ENCODE peak calls at places on chromosomes 6 and 20, in ten cellular contexts. A is mucosa of descending colon; R is suprapubic skin; O is breast epithelium; V is mammary epithelial cell; E is H9; B is BE2C; H is heart right ventricle; Q is CD4-positive, alpha-beta memory T cell; Y is cardiac muscle cell. I is an unnamed sample. For H3K4me1, the result is how much of the 10 kb centered on the place peaks cover.

GRCh38 chr20:43988451-43988850 is 73.8 kb downstream of the TOX2 start:
- DNase-seq in A (no peak), R (peak), O (no peak), V (no peak), E (no peak), B (no peak), H (no peak), Q (no peak), Y (no peak), I (peak)

GRCh38 chr20:46946796-46947195 is 52.2 kb downstream of the EYA2 start:
- DNase-seq in A (no peak), R (no peak), O (no peak), V (no peak), E (no peak), B (no peak), H (no peak), Q (no peak), Y (peak), I (no peak)

GRCh38 chr6:121592261-121592935 is 157.0 kb downstream of the GJA1 start:
- DNase-seq in A (no peak), R (no peak), O (no peak), V (no peak), E (no peak), B (no peak), H (no peak), Q (no peak), Y (no peak), I (no peak)

GRCh38 chr20:48523191-48523757 is 304.5 kb downstream of the PREX1 start:
- DNase-seq in A (no peak), R (no peak), O (no peak), V (peak), E (peak), B (no peak), H (peak), Q (no peak), Y (peak), I (peak)

GRCh38 chr20:46040902-46041535 is 12.0 kb downstream of the SLC12A5 start:
- DNase-seq in A (peak), R (no peak), O (no peak), V (peak), E (peak), B (no peak), H (no peak), Q (no peak), Y (peak), I (peak)

GRCh38 chr20:36162272-36162966 is 7.9 kb downstream of the EPB41L1 start:
- DNase-seq in A (no peak), R (no peak), O (no peak), V (no peak), E (no peak), B (peak), H (no peak), Q (no peak), Y (no peak), I (no peak)

GRCh38 chr6:160102956-160103824 is 18.4 kb upstream of the SLC22A1 start:
- DNase-seq in A (no peak), R (no peak), O (no peak), V (no peak), E (peak), B (peak), H (no peak), Q (no peak), Y (peak), I (no peak)

GRCh38 chr6:16805190-16805860 is 44.1 kb upstream of the ATXN1 start:
- DNase-seq in A (no peak), R (no peak), O (no peak), V (peak), E (no peak), B (no peak), H (no peak), Q (no peak), Y (no peak), I (no peak)

GRCh38 chr20:57102160-57102559 is 164.3 kb downstream of the BMP7 start:
- DNase-seq in A (no peak), R (no peak), O (no peak), V (no peak), E (no peak), B (no peak), H (no peak), Q (no peak), Y (no peak), I (no peak)

GRCh38 chr6:47483516-47483852 is 5.9 kb downstream of the CD2AP start:
- DNase-seq in A (no peak), R (no peak), O (no peak), V (no peak), E (no peak), B (no peak), H (no peak), Q (no peak), Y (no peak), I (no peak)

GRCh38 chr6:127893541-127893940 is 7.3 kb downstream of the THEMIS start:
- DNase-seq in A (no peak), R (no peak), O (no peak), V (no peak), E (no peak), B (no peak), H (no peak), Q (peak), Y (no peak), I (no peak)

GRCh38 chr6:142781124-142781523 is 163.9 kb downstream of the HIVEP2 start:
- DNase-seq in A (no peak), R (no peak), O (no peak), V (no peak), E (no peak), B (no peak), H (no peak), Q (no peak), Y (peak), I (no peak)

GRCh38 chr20:31713312-31714049 is 9.2 kb downstream of the BCL2L1 start:
- DNase-seq in A (no peak), R (peak), O (no peak), V (peak), E (peak), B (no peak), H (peak), Q (no peak), Y (peak), I (peak)

GRCh38 chr20:478010-478948 is 15.9 kb upstream of the TBC1D20 start:
- DNase-seq in A (no peak), R (no peak), O (no peak), V (peak), E (no peak), B (no peak), H (no peak), Q (no peak), Y (peak), I (no peak)

GRCh38 chr6:64301307-64302236 is 666.0 kb downstream of the PHF3 start:
- DNase-seq in A (no peak), R (no peak), O (no peak), V (no peak), E (no peak), B (no peak), H (no peak), Q (no peak), Y (no peak), I (no peak)

GRCh38 chr20:8473459-8473858 is 341.4 kb downstream of the PLCB1 start:
- DNase-seq in A (no peak), R (no peak), O (no peak), V (no peak), E (no peak), B (no peak), H (peak), Q (no peak), Y (no peak), I (peak)

GRCh38 chr20:10427060-10427692 is 6.8 kb downstream of the MKKS start:
- DNase-seq in A (peak), R (no peak), O (no peak), V (peak), E (no peak), B (peak), H (peak), Q (peak), Y (peak), I (peak)

GRCh38 chr6:129812145-129812777 is 48.9 kb downstream of the TMEM244 start:
- DNase-seq in A (no peak), R (no peak), O (no peak), V (no peak), E (no peak), B (no peak), H (no peak), Q (no peak), Y (no peak), I (no peak)

GRCh38 chr6:25175216-25175615 is 104.0 kb upstream of the CARMIL1 start:
- DNase-seq in A (no peak), R (no peak), O (no peak), V (peak), E (no peak), B (no peak), H (no peak), Q (no peak), Y (peak), I (no peak)

GRCh38 chr20:17995967-17996819 is 27.4 kb downstream of the MGME1 start:
- DNase-seq in A (no peak), R (no peak), O (no peak), V (peak), E (no peak), B (peak), H (peak), Q (peak), Y (peak), I (peak)

GRCh38 chr20:20837574-20838021 is 125.2 kb upstream of the RALGAPA2 start:
- DNase-seq in A (peak), R (no peak), O (no peak), V (no peak), E (peak), B (peak), H (peak), Q (no peak), Y (peak), I (peak)

GRCh38 chr20:12555369-12555768 is 453.4 kb upstream of the SPTLC3 start:
- DNase-seq in A (no peak), R (no peak), O (no peak), V (no peak), E (no peak), B (no peak), H (no peak), Q (no peak), Y (no peak), I (no peak)

GRCh38 chr6:27752038-27752885 is 159.9 kb downstream of the OR2B2 start:
- DNase-seq in A (peak), R (peak), O (no peak), V (peak), E (peak), B (peak), H (peak), Q (peak), Y (peak), I (peak)

GRCh38 chr6:6856538-6857523 is 250.9 kb upstream of the RREB1 start:
- DNase-seq in A (peak), R (peak), O (peak), V (peak), E (peak), B (peak), H (peak), Q (no peak), Y (peak), I (no peak)

GRCh38 chr6:41519748-41520699 is 26.2 kb upstream of the FOXP4 start:
- DNase-seq in A (peak), R (no peak), O (no peak), V (no peak), E (no peak), B (no peak), H (no peak), Q (no peak), Y (no peak), I (no peak)

GRCh38 chr6:137044366-137045220 is at the start of gene IL20RA:
- DNase-seq in A (peak), R (no peak), O (peak), V (no peak), E (peak), B (no peak), H (peak), Q (no peak), Y (peak), I (peak)

GRCh38 chr6:63745784-63746183 is 110.2 kb downstream of the PHF3 start:
- DNase-seq in A (no peak), R (no peak), O (no peak), V (no peak), E (no peak), B (no peak), H (no peak), Q (no peak), Y (no peak), I (no peak)

DNA sequence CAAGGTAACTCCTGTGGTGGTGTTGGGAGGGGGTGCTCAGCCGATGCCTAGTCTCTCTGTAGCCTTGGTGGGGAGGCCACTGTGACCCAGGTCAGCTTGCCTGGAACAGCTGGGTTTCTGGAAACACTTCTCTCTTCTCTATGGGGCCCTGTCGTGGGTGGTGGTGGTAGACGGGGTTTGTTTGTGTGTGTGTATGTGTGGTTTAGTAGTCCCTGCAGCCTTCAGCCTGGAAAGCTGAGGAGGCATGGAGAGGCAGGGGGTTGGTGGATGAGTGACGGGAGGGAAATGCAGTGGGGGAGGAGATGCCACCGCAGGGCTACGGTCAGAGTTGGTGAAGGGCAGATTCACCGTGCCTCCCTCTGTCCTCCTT is 9.2 kb upstream of the VEGFA start:
- DNase-seq in A (peak), R (no peak), O (no peak), V (no peak), E (no peak), B (no peak), H (no peak), Q (no peak), Y (no peak), I (no peak)
- H3K4me1 ChIP-seq in A (under half), R (under half), O (under half), V (under half), E (under half), B (under half), H (under half), Q (under half), Y (under half), I (under half)

GRCh38 chr20:53871541-53871940 is 198.9 kb downstream of the BCAS1 start:
- DNase-seq in A (no peak), R (no peak), O (no peak), V (no peak), E (no peak), B (no peak), H (no peak), Q (no peak), Y (no peak), I (no peak)
- H3K4me1 ChIP-seq in A (under half), R (under half), O (under half), V (under half), E (under half), B (under half), H (under half), Q (half or more), Y (under half), I (under half)

GRCh38 chr6:167558213-167558869 is 233.5 kb downstream of the TTLL2 start:
- DNase-seq in A (no peak), R (no peak), O (no peak), V (no peak), E (no peak), B (no peak), H (no peak), Q (no peak), Y (no peak), I (no peak)

GRCh38 chr6:167552961-167553360 is 228.1 kb downstream of the TTLL2 start:
- DNase-seq in A (no peak), R (peak), O (no peak), V (no peak), E (no peak), B (no peak), H (no peak), Q (no peak), Y (no peak), I (no peak)

GRCh38 chr6:167554854-167555253 is 230.0 kb downstream of the TTLL2 start:
- DNase-seq in A (no peak), R (peak), O (no peak), V (no peak), E (no peak), B (no peak), H (no peak), Q (no peak), Y (no peak), I (no peak)

GRCh38 chr6:167553716-167554115 is 228.8 kb downstream of the TTLL2 start:
- DNase-seq in A (no peak), R (peak), O (no peak), V (no peak), E (no peak), B (no peak), H (no peak), Q (no peak), Y (no peak), I (no peak)

GRCh38 chr6:167555836-167556235 is 230.9 kb downstream of the TTLL2 start:
- DNase-seq in A (no peak), R (no peak), O (no peak), V (no peak), E (no peak), B (no peak), H (no peak), Q (no peak), Y (no peak), I (no peak)
- H3K4me1 ChIP-seq in A (under half), R (under half), O (under half), V (under half), E (under half), B (under half), H (under half), Q (under half), Y (under half), I (under half)

GRCh38 chr6:32949113-32949512 is 3.8 kb downstream of the HLA-DMA start:
- DNase-seq in A (no peak), R (no peak), O (no peak), V (no peak), E (no peak), B (no peak), H (no peak), Q (no peak), Y (no peak), I (no peak)

GRCh38 chr6:32950010-32950409 is 2.9 kb downstream of the HLA-DMA start:
- DNase-seq in A (no peak), R (no peak), O (no peak), V (no peak), E (no peak), B (no peak), H (no peak), Q (no peak), Y (no peak), I (no peak)

GRCh38 chr6:32945953-32946352 is 5.1 kb upstream of the HLA-DMB start:
- DNase-seq in A (no peak), R (no peak), O (no peak), V (no peak), E (no peak), B (no peak), H (no peak), Q (no peak), Y (no peak), I (no peak)

GRCh38 chr6:32946893-32947292 is 6.0 kb downstream of the HLA-DMA start:
- DNase-seq in A (no peak), R (no peak), O (no peak), V (no peak), E (no peak), B (no peak), H (no peak), Q (no peak), Y (no peak), I (no peak)

GRCh38 chr6:32947552-32948465 is 5.1 kb downstream of the HLA-DMA start:
- DNase-seq in A (peak), R (no peak), O (no peak), V (peak), E (peak), B (peak), H (no peak), Q (no peak), Y (peak), I (peak)
- H3K4me1 ChIP-seq in A (under half), R (under half), O (under half), V (under half), E (under half), B (under half), H (under half), Q (under half), Y (under half), I (under half)

DNA sequence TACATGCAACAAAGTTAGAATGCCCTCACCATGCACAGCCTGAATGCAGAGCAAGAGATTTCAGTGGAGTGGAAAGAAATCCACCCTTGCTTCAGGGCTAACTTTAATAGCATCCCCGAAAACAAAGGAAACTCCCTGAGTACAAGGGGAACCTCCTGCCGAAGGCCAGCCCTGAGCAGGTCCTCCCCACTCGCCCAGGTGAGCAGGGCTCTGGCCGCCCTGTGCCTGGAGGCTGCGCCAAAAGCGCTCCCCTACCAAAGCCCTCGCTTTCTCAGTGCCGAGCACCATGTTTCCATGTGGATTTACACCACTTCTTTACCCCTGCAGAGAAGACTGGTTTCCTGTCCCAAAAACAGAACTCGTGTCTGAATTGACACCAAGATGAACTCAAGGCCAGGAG is 61.9 kb upstream of the RPS6KA2 start:
- DNase-seq in A (no peak), R (no peak), O (no peak), V (no peak), E (no peak), B (no peak), H (no peak), Q (no peak), Y (no peak), I (no peak)
- H3K4me1 ChIP-seq in A (under half), R (under half), O (under half), V (under half), E (under half), B (under half), H (under half), Q (under half), Y (under half), I (under half)

GRCh38 chr6:52511163-52511562 is 65.7 kb downstream of the TRAM2 start:
- DNase-seq in A (no peak), R (no peak), O (no peak), V (no peak), E (no peak), B (no peak), H (no peak), Q (no peak), Y (no peak), I (no peak)
- H3K4me1 ChIP-seq in A (under half), R (under half), O (under half), V (half or more), E (under half), B (under half), H (under half), Q (under half), Y (under half), I (under half)

DNA sequence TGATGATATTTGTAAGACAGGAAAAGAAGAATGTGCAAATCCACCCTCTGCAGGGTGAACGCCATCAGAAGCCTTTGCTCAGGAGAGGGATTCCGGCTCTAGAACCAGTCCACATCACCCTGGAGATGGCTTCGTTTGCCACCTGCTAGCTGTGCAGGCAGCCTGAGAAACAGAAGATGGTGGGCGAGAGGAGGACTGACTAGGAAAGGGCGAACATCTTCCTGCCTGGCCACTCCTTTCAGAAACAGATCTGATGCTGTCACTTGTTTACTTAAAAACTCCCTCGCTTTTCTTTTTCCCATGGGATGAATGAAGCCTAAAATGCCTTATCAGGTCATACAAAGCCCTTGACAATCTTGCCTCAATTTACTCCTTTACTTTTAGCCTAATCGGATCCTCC is 1.2 kb downstream of the PTPRA start:
- DNase-seq in A (no peak), R (no peak), O (no peak), V (no peak), E (no peak), B (no peak), H (no peak), Q (no peak), Y (peak), I (no peak)
- H3K4me1 ChIP-seq in A (under half), R (half or more), O (under half), V (under half), E (under half), B (under half), H (under half), Q (under half), Y (under half), I (under half)

I was measured in MM.1S.